ENCODE peak calls at places on chromosomes 2 and 18, in five cellular contexts. One of them, this sample, is unnamed.
A peak's percentile ranks its signal among the peaks of the same experiment; 100 is the strongest.

GRCh38 chr2:33209976-33210375 is 263.2 kb downstream of the LTBP1 start:
- DNase-seq in hepatocyte: no peak
- DNase-seq in psoas muscle: no peak
- DNase-seq in GM23338: no peak
- DNase-seq in CD14-positive monocyte: no peak
- DNase-seq in this sample: no peak

GRCh38 chr2:68196120-68196716 is 38.5 kb downstream of the PNO1 start:
- DNase-seq in hepatocyte: peak; percentile 40
- DNase-seq in GM23338: peak; percentile 55
- DNase-seq in psoas muscle: no peak
- DNase-seq in CD14-positive monocyte: no peak
- DNase-seq in this sample: no peak

GRCh38 chr18:3107740-3108151 is 94.8 kb upstream of the LPIN2 start:
- DNase-seq in hepatocyte: no peak
- DNase-seq in GM23338: no peak
- DNase-seq in psoas muscle: no peak
- DNase-seq in CD14-positive monocyte: no peak
- DNase-seq in this sample: no peak

GRCh38 chr2:181471227-181471626 is 14.0 kb downstream of the ITGA4 start:
- DNase-seq in CD14-positive monocyte: no peak
- DNase-seq in hepatocyte: no peak
- DNase-seq in GM23338: no peak
- DNase-seq in psoas muscle: no peak
- DNase-seq in this sample: no peak

GRCh38 chr2:168180914-168181313 is 66.5 kb downstream of the STK39 start:
- DNase-seq in CD14-positive monocyte: no peak
- DNase-seq in psoas muscle: no peak
- DNase-seq in GM23338: no peak
- DNase-seq in hepatocyte: no peak
- DNase-seq in this sample: no peak

GRCh38 chr2:162926501-162926900 is 87.9 kb upstream of the KCNH7 start:
- DNase-seq in hepatocyte: no peak
- DNase-seq in GM23338: no peak
- DNase-seq in CD14-positive monocyte: no peak
- DNase-seq in psoas muscle: no peak
- DNase-seq in this sample: no peak

GRCh38 chr2:82316573-82317371 is 2012.2 kb upstream of the LRRTM1 start:
- DNase-seq in GM23338: no peak
- DNase-seq in CD14-positive monocyte: no peak
- DNase-seq in hepatocyte: no peak
- DNase-seq in psoas muscle: no peak
- DNase-seq in this sample: no peak

GRCh38 chr18:13562494-13563029 is 163.8 kb downstream of the FAM210A start:
- DNase-seq in GM23338: no peak
- DNase-seq in hepatocyte: no peak
- DNase-seq in psoas muscle: no peak
- DNase-seq in CD14-positive monocyte: peak; percentile 84
- DNase-seq in this sample: no peak

GRCh38 chr2:46277470-46278190 is 19.6 kb upstream of the EPAS1 start:
- DNase-seq in psoas muscle: no peak
- DNase-seq in GM23338: no peak
- DNase-seq in CD14-positive monocyte: no peak
- DNase-seq in hepatocyte: peak; percentile 24
- DNase-seq in this sample: no peak

GRCh38 chr18:78902795-78903435 is 76.7 kb upstream of the SALL3 start:
- DNase-seq in GM23338: no peak
- DNase-seq in psoas muscle: no peak
- DNase-seq in hepatocyte: no peak
- DNase-seq in CD14-positive monocyte: no peak
- DNase-seq in this sample: no peak

GRCh38 chr2:24613154-24613814 is 122.2 kb downstream of the NCOA1 start:
- DNase-seq in hepatocyte: peak; percentile 14
- DNase-seq in psoas muscle: no peak
- DNase-seq in CD14-positive monocyte: no peak
- DNase-seq in GM23338: peak; percentile 89
- DNase-seq in this sample: peak; percentile 51

GRCh38 chr2:83103602-83104001 is 1355.5 kb downstream of the SUCLG1 start:
- DNase-seq in GM23338: no peak
- DNase-seq in hepatocyte: no peak
- DNase-seq in psoas muscle: no peak
- DNase-seq in CD14-positive monocyte: no peak
- DNase-seq in this sample: no peak

GRCh38 chr18:63264871-63265270 is 54.7 kb downstream of the BCL2 start:
- DNase-seq in GM23338: no peak
- DNase-seq in CD14-positive monocyte: no peak
- DNase-seq in psoas muscle: no peak
- DNase-seq in hepatocyte: no peak
- DNase-seq in this sample: no peak

GRCh38 chr2:65349863-65350262 is 82.5 kb downstream of the SPRED2 start:
- DNase-seq in hepatocyte: peak; percentile 72
- DNase-seq in GM23338: peak; percentile 21
- DNase-seq in psoas muscle: peak; percentile 51
- DNase-seq in CD14-positive monocyte: no peak
- DNase-seq in this sample: no peak

GRCh38 chr2:37560863-37561614 is 110.4 kb downstream of the CDC42EP3 start:
- DNase-seq in psoas muscle: no peak
- DNase-seq in GM23338: no peak
- DNase-seq in CD14-positive monocyte: no peak
- DNase-seq in hepatocyte: no peak
- DNase-seq in this sample: no peak

DNA sequence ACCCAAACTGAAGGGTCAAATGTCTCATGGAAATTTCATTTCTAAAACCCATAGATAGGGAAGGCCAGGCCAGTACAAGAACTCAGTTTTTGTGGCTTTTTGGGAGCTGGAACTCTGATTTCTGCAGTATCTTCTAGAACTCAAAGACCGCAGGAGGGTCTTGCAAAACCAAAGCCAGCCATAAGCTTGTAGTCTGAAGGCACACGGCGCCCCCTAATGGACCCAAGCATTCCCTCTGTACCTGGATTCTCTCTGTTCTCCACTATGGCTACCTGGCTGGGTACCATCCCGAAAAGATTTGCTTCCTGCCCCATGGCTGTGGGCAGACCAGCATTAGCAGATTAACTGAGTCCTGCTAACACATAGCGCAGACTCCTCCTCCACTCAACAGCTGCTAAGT is 229.0 kb upstream of the SLC14A2 start:
- DNase-seq in CD14-positive monocyte: no peak
- DNase-seq in GM23338: peak; percentile 89
- DNase-seq in psoas muscle: no peak
- DNase-seq in hepatocyte: peak; percentile 78
- DNase-seq in this sample: no peak
- TF ChIP-seq CTCF in CD14-positive monocyte: no peak
- TF ChIP-seq CTCF in GM23338: peak; percentile 90
- TF ChIP-seq CTCF in psoas muscle: peak; percentile 51
- TF ChIP-seq CTCF in hepatocyte: peak; percentile 67
- TF ChIP-seq CTCF in this sample: no peak

GRCh38 chr2:128781888-128782385 is 463.3 kb upstream of the HS6ST1 start:
- DNase-seq in CD14-positive monocyte: peak; percentile 34
- DNase-seq in hepatocyte: no peak
- DNase-seq in psoas muscle: no peak
- DNase-seq in GM23338: no peak
- DNase-seq in this sample: no peak

GRCh38 chr2:128779301-128780095 is 460.8 kb upstream of the HS6ST1 start:
- DNase-seq in hepatocyte: no peak
- DNase-seq in GM23338: no peak
- DNase-seq in psoas muscle: no peak
- DNase-seq in CD14-positive monocyte: no peak
- DNase-seq in this sample: no peak

GRCh38 chr2:128781166-128781887 is 462.7 kb upstream of the HS6ST1 start:
- DNase-seq in CD14-positive monocyte: no peak
- DNase-seq in GM23338: no peak
- DNase-seq in hepatocyte: no peak
- DNase-seq in psoas muscle: no peak
- DNase-seq in this sample: no peak

GRCh38 chr2:128778843-128779242 is 460.2 kb upstream of the HS6ST1 start:
- DNase-seq in psoas muscle: no peak
- DNase-seq in GM23338: no peak
- DNase-seq in hepatocyte: no peak
- DNase-seq in CD14-positive monocyte: no peak
- DNase-seq in this sample: no peak

DNA sequence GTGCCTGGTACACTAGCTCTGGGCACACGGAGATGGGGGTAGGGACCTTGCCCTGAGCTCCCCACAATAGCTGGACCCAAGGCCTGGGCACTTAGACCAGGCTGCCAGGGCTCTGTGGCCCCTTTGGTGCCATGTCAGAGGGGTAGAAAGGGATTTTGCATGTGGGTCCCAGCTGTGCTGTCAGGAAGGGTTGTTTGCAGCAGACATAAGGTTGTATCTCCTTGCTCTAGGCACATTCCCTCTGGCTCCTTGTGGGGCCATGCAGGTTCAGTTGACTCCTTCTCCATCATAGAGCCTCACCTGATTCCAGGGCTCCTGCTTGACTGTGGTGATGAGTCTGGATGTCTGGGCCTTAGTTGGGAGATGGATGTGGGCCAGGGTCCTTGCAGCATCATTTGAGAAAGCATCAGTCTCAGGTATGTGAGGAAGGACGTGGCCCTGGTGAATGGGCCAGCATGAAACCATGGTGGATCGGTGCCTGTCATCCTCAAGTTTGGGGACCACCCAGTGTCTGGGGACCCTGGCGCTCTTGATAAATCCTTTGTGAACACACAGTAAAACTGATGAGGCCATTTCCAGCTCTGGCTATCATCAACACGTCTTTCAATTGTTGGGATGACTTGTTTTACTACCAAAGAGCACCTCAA is 461.9 kb upstream of the HS6ST1 start:
- DNase-seq in GM23338: no peak
- DNase-seq in CD14-positive monocyte: peak; percentile 24
- DNase-seq in psoas muscle: no peak
- DNase-seq in hepatocyte: no peak
- DNase-seq in this sample: no peak
- TF ChIP-seq CTCF in GM23338: no peak
- TF ChIP-seq CTCF in CD14-positive monocyte: no peak
- TF ChIP-seq CTCF in psoas muscle: no peak
- TF ChIP-seq CTCF in hepatocyte: no peak
- TF ChIP-seq CTCF in this sample: no peak

DNA sequence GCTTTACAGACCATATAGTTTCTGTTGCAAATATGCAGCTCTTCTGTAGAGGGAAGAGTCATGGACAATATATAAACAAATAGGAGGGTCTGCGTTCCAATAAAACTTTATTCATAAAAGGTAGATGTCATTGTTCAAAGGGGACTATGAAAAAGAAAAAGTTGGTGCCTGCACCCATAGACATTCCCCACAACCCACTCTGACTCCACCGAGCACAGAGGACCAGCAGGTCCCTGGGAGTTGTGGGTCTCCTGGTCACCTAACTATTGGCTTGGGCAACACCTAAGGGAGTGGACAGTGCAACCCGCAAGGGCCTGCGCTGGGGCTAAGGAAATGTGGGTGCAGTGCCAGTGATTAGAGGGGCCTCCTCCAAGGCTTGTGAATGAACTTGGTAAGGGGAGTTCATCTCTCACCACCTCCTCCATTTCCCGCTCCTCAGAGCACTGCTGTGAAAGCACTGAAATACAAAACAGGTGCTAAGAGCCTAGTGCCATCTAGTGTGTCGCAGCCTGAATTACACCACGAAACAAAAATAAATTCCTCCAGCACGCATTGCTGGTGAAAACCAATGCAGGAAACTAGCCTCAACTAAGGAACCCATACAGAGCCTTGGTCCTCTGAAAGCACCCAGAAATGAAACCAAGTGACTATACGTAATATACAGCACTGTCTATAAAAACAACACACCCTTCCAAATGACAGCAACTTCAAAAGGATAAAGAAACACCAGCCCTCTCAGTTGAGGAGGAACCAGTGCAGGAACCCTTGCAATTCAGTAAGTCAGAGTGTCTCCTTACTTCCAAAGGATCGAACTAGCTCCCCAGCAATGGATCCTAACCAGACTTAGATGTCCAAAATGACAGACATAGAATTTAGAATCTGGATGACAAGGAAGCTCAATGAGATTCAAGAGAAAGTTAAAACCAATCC is 166.6 kb downstream of the RNF144A start:
- DNase-seq in psoas muscle: no peak
- DNase-seq in CD14-positive monocyte: no peak
- DNase-seq in hepatocyte: peak; percentile 47
- DNase-seq in GM23338: peak; percentile 81
- DNase-seq in this sample: no peak
- TF ChIP-seq CTCF in psoas muscle: peak; percentile 29
- TF ChIP-seq CTCF in CD14-positive monocyte: peak; percentile 68
- TF ChIP-seq CTCF in hepatocyte: peak; percentile 53
- TF ChIP-seq CTCF in GM23338: peak; percentile 92
- TF ChIP-seq CTCF in this sample: no peak

GRCh38 chr2:60515751-60516226 is 37.7 kb downstream of the BCL11A start:
- DNase-seq in CD14-positive monocyte: peak; percentile 88
- DNase-seq in hepatocyte: peak; percentile 64
- DNase-seq in GM23338: no peak
- DNase-seq in psoas muscle: no peak
- DNase-seq in this sample: no peak
- TF ChIP-seq CTCF in CD14-positive monocyte: peak; percentile 15
- TF ChIP-seq CTCF in hepatocyte: no peak
- TF ChIP-seq CTCF in GM23338: peak; percentile 12
- TF ChIP-seq CTCF in psoas muscle: no peak
- TF ChIP-seq CTCF in this sample: no peak

DNA sequence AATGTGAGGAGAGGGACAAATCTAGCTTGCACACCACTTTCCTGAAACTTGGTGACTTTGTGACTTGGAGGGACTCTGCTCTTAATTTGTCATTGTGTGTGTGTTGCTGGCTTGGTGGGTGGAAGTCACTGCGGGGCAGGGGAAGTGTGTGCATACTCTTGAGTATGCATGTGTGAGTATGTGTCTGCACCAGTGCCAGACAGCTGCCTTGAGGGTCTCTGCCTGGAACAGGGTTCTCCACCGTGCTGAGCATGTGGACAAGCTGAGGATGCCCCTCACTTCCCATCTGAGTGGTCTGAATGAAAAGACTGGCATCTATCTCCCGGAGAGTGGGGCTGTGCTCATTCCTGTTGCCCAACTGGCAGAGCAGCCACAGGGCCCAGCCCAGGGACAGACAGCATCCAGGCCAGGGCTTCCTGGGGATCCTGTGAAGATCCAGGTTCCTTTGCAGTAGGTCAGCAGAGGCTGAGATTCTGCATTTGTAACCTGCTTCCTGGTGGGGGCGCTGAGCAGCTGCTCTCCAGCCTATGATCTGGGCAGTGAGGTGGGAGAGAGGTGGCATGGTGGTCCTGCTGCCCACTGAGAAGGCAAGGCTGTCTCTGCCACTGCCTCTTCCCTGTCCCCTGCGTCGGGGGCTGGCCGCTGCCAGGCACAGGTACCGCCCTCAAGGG is 138.9 kb upstream of the HAAO start:
- DNase-seq in CD14-positive monocyte: no peak
- DNase-seq in hepatocyte: no peak
- DNase-seq in GM23338: peak; percentile 80
- DNase-seq in psoas muscle: no peak
- DNase-seq in this sample: no peak
- TF ChIP-seq CTCF in CD14-positive monocyte: peak; percentile 31
- TF ChIP-seq CTCF in hepatocyte: peak; percentile 36
- TF ChIP-seq CTCF in GM23338: peak; percentile 90
- TF ChIP-seq CTCF in psoas muscle: no peak
- TF ChIP-seq CTCF in this sample: no peak

DNA sequence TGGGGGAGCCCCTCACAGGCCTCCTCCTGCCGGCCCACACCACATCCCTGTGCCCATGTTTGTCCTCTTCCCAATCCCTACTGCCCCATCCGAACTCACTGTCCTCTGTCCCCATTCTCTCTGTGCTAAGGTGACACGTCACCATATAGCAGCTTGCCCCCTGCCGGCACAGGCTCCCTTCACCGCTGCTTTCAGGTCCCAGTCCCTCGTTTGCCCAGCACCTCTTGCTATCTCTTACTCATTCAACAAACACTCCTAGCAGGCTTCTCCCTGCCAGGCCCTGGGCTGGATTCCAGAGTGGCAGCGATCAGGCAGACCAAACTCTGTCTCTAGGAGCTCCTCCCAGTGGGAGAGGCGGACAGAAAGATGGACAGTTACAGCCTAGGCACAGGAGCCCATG is 74.3 kb downstream of the TFCP2L1 start:
- DNase-seq in psoas muscle: peak; percentile 37
- DNase-seq in GM23338: no peak
- DNase-seq in CD14-positive monocyte: no peak
- DNase-seq in hepatocyte: peak; percentile 55
- DNase-seq in this sample: no peak
- TF ChIP-seq CTCF in psoas muscle: no peak
- TF ChIP-seq CTCF in GM23338: no peak
- TF ChIP-seq CTCF in CD14-positive monocyte: no peak
- TF ChIP-seq CTCF in hepatocyte: no peak
- TF ChIP-seq CTCF in this sample: no peak

This sample was measured in natural killer cell.